ENCODE peak calls at places on chromosomes 11 and 22, in nine cellular contexts. R is upper lobe of right lung, P is Caco-2, A is mesendoderm, T is ovary, Z is transverse colon, C is stomach, N is GM23248, M is HAP-1. Y is an unnamed sample. For H3K27me3, the result is how much of the 10 kb centered on the place peaks cover.

GRCh38 chr11:73177380-73178091 is 35.4 kb upstream of the FCHSD2 start:
- DNase-seq in N (peak), R (no peak), M (no peak), Z (no peak), T (peak), C (peak), A (no peak), P (peak), Y (peak)

GRCh38 chr11:73957654-73958361 is 7.0 kb downstream of the DNAJB13 start:
- DNase-seq in A (no peak), C (no peak), R (no peak), P (peak), N (no peak), T (no peak), M (no peak), Z (no peak), Y (no peak)

GRCh38 chr11:57641011-57641410 is 8.7 kb downstream of the YPEL4 start:
- DNase-seq in R (no peak), T (no peak), P (no peak), C (no peak), N (peak), M (peak), A (peak), Z (no peak), Y (no peak)

GRCh38 chr22:20138868-20139267 is 7.3 kb downstream of the ZDHHC8 start:
- DNase-seq in P (no peak), A (no peak), N (no peak), R (no peak), C (no peak), T (no peak), M (no peak), Z (no peak), Y (no peak)

GRCh38 chr11:843818-844692 is 1.4 kb downstream of the TSPAN4 start:
- DNase-seq in N (peak), A (peak), P (peak), Z (peak), T (peak), M (peak), R (peak), C (peak), Y (peak)

GRCh38 chr11:93487032-93487483 is 56.1 kb downstream of the SMCO4 start:
- DNase-seq in C (no peak), T (no peak), A (no peak), Z (no peak), P (peak), M (no peak), R (no peak), N (no peak), Y (no peak)

GRCh38 chr11:100673063-100673462 is 14.0 kb upstream of the ARHGAP42 start:
- DNase-seq in R (no peak), Z (no peak), M (no peak), P (no peak), C (no peak), N (no peak), T (no peak), A (no peak), Y (no peak)

GRCh38 chr11:130052556-130052955 is 17.1 kb upstream of the APLP2 start:
- DNase-seq in C (no peak), Z (no peak), A (no peak), P (no peak), M (no peak), R (no peak), N (peak), T (no peak), Y (no peak)

GRCh38 chr11:41307371-41308080 is 151.9 kb downstream of the LRRC4C start:
- DNase-seq in C (no peak), N (no peak), Z (no peak), R (no peak), M (no peak), A (no peak), T (no peak), P (no peak), Y (no peak)

GRCh38 chr11:123550620-123550917 is 103.9 kb downstream of the SCN3B start:
- DNase-seq in P (no peak), N (no peak), Z (no peak), C (no peak), M (no peak), A (no peak), R (no peak), T (no peak), Y (no peak)

GRCh38 chr22:48669226-48669625 is 1158.4 kb downstream of the BRD1 start:
- DNase-seq in Z (no peak), R (no peak), C (no peak), A (no peak), T (no peak), N (no peak), M (no peak), P (no peak), Y (peak)

GRCh38 chr22:50201191-50202129 is 649 bp downstream of the SELENOO start:
- DNase-seq in M (no peak), T (peak), P (no peak), A (no peak), Z (no peak), N (peak), C (peak), R (no peak), Y (no peak)

GRCh38 chr11:72722050-72722748 is 30.0 kb downstream of the ARAP1 start:
- DNase-seq in P (no peak), T (peak), A (peak), Z (peak), R (peak), N (peak), M (peak), C (peak), Y (peak)

GRCh38 chr11:61083601-61084147 is 18.6 kb upstream of the CD5 start:
- DNase-seq in T (no peak), N (no peak), P (no peak), M (no peak), Z (no peak), C (no peak), A (no peak), R (no peak), Y (peak)

GRCh38 chr11:112023104-112023503 is 2.1 kb upstream of the DLAT start:
- DNase-seq in P (no peak), N (no peak), R (no peak), Z (no peak), C (no peak), T (no peak), A (no peak), M (no peak), Y (no peak)

GRCh38 chr22:43398246-43398645 is 13.6 kb upstream of the MPPED1 start:
- DNase-seq in A (no peak), N (no peak), C (no peak), T (no peak), M (no peak), R (no peak), P (no peak), Z (no peak), Y (no peak)

GRCh38 chr22:27512283-27512761 is 289.2 kb downstream of the MN1 start:
- DNase-seq in Z (peak), A (no peak), P (no peak), C (peak), M (no peak), T (peak), R (no peak), N (peak), Y (peak)

GRCh38 chr22:41401781-41402648 is 20.3 kb downstream of the TEF start:
- DNase-seq in N (peak), M (no peak), Z (peak), C (peak), P (no peak), T (peak), A (no peak), R (peak), Y (peak)

GRCh38 chr11:134557571-134558257 is 145.7 kb upstream of the B3GAT1 start:
- DNase-seq in T (no peak), P (no peak), R (peak), C (no peak), N (no peak), M (no peak), Z (no peak), A (no peak), Y (no peak)

GRCh38 chr22:22047776-22048175 is 65.2 kb upstream of the TOP3B start:
- DNase-seq in P (no peak), C (no peak), N (no peak), T (no peak), M (no peak), Z (no peak), R (no peak), A (no peak), Y (no peak)

GRCh38 chr22:23060612-23061400 is 9.5 kb upstream of the GNAZ start:
- DNase-seq in R (peak), M (no peak), C (peak), P (peak), A (no peak), T (no peak), N (no peak), Z (no peak), Y (no peak)

GRCh38 chr11:81033779-81034550 is 1593.1 kb upstream of the TENM4 start:
- DNase-seq in A (no peak), N (no peak), P (no peak), Z (no peak), T (no peak), C (no peak), M (no peak), R (no peak), Y (no peak)

GRCh38 chr22:19448739-19449421 is 1.4 kb upstream of the C22orf39 start:
- DNase-seq in T (no peak), Z (no peak), M (peak), N (no peak), P (no peak), R (no peak), A (peak), C (no peak), Y (no peak)

GRCh38 chr11:58912124-58912523 is 27.2 kb upstream of the GLYATL1 start:
- DNase-seq in M (no peak), R (no peak), N (peak), Z (no peak), A (no peak), C (no peak), T (no peak), P (no peak), Y (no peak)

GRCh38 chr11:69898123-69898522 is 78.9 kb upstream of the FGF3 start:
- DNase-seq in P (no peak), Z (no peak), R (no peak), A (no peak), M (no peak), N (no peak), C (no peak), T (no peak), Y (peak)

GRCh38 chr11:45366196-45366595 is 80.1 kb upstream of the SYT13 start:
- DNase-seq in T (no peak), Z (no peak), A (no peak), R (no peak), C (no peak), M (no peak), P (no peak), N (no peak), Y (no peak)

GRCh38 chr11:995752-996420 is 40.6 kb downstream of the MUC6 start:
- DNase-seq in Z (no peak), A (no peak), T (no peak), R (no peak), P (no peak), M (no peak), C (no peak), N (peak), Y (no peak)

GRCh38 chr11:95923730-95924413 is at the start of gene MTMR2:
- DNase-seq in T (peak), M (peak), R (peak), P (peak), Z (peak), A (peak), C (peak), N (peak), Y (peak)

GRCh38 chr22:25919452-25919851 is 177.5 kb downstream of the MYO18B start:
- DNase-seq in R (no peak), Z (no peak), P (no peak), C (no peak), M (no peak), N (no peak), T (no peak), A (no peak), Y (no peak)

GRCh38 chr11:114098927-114099326 is 39.4 kb downstream of the ZBTB16 start:
- DNase-seq in C (no peak), P (no peak), M (no peak), N (no peak), T (no peak), A (no peak), Z (no peak), R (no peak), Y (no peak)

GRCh38 chr11:20112291-20113146 is 47.8 kb downstream of the DBX1 start:
- DNase-seq in N (peak), M (no peak), C (peak), Z (peak), T (peak), R (peak), P (no peak), A (peak), Y (no peak)

GRCh38 chr11:1052133-1053011 is 15.9 kb upstream of the MUC6 start:
- DNase-seq in P (no peak), A (no peak), N (no peak), M (no peak), C (no peak), T (peak), Z (no peak), R (peak), Y (peak)

GRCh38 chr11:29616611-29617010 is 400.2 kb downstream of the KCNA4 start:
- DNase-seq in M (no peak), C (no peak), P (no peak), N (peak), Z (no peak), T (no peak), R (no peak), A (no peak), Y (no peak)

GRCh38 chr11:68353669-68354068 is 41.3 kb downstream of the LRP5 start:
- DNase-seq in R (peak), C (no peak), M (no peak), T (no peak), N (no peak), Z (no peak), P (no peak), A (no peak), Y (no peak)

GRCh38 chr11:113465786-113466185 is 9.4 kb downstream of the DRD2 start:
- DNase-seq in P (no peak), C (no peak), Z (no peak), N (no peak), A (no peak), R (no peak), M (no peak), T (no peak), Y (no peak)

GRCh38 chr22:31876156-31877035 is 67.9 kb upstream of the YWHAH start:
- DNase-seq in C (no peak), T (no peak), P (no peak), N (peak), R (no peak), M (no peak), Z (no peak), A (no peak), Y (no peak)

GRCh38 chr22:17366830-17367229 is 2.4 kb upstream of the CECR2 start:
- DNase-seq in N (no peak), R (no peak), T (peak), A (peak), M (peak), Z (peak), C (no peak), P (peak), Y (no peak)

DNA sequence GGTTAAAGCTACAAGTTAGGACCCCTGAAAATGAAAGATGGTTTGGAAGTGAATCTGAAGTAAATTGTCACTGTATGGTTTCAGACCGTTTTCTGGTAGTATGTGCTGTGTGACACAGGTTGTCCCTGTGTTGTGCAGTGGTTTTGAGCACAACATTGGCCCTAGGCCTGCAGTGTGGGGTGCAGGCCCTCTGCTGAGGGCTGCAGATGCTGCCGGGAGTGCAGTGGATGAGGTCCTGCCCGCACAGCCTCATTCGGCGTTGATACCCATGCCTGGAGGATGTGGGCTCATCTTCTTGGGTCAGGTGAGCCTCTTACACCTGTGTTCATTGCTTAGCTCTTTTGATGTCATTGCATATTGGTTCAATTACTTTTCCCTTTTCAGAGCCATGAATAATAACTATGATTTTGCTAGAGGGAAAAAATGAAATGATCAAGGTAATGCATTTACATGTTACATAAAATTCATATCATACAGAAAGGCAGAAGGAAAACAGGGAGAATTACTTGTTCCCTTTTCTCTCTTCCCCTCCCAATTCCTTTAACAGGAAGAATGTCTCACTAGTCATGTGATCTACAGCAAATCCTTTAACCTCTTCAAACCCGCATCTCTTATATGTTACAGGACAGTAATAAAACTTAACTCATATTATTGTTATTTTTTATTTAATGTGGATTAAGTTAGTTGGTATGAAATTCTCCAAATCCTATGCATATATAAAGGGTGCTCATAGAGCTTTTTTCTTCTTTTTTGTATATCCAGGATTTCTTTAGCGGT is 48.7 kb downstream of the PTPRJ start:
- DNase-seq in A (no peak), P (no peak), Z (no peak), M (no peak), C (no peak), R (no peak), N (peak), T (no peak), Y (no peak)
- H3K4me3 ChIP-seq in A (no peak), P (no peak), Z (no peak), M (no peak), C (peak), R (no peak), N (no peak), T (no peak), Y (peak)

DNA sequence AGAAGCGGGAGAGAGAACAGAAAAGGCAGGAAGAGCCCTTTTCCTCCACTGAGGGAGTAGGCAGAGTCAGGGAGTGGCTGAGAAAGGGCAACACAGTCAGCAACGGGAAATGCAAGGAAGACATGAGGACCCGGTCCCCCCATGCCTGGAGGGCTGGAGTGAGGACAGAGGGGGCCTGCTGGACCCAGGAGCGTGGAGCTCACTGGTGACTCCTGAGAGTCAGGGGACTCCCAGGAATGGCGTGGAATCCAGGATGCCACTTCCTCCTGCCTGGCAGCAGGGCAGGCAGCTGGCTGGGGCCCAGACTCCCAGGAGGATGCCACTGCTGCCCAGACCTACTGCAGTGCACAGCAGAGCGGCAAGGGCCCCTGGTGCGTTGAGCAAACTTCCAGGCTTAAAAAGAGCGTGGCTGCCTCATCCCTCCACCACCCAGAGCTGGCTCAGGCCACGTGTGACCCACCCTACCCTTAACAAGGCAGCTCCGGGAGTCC is 11.3 kb downstream of the C11orf21 start:
- DNase-seq in C (peak), N (no peak), R (peak), A (no peak), Z (no peak), M (no peak), T (no peak), P (peak), Y (peak)
- H3K27me3 ChIP-seq in C (under half), N (under half), R (under half), A (under half), Z (under half), M (under half), T (under half), P (under half), Y (under half)

GRCh38 chr11:65493367-65494176 is 5.3 kb upstream of the MALAT1 start:
- DNase-seq in N (peak), R (peak), P (peak), M (no peak), A (peak), T (peak), C (peak), Z (peak), Y (no peak)
- H3K4me3 ChIP-seq in N (peak), R (peak), P (no peak), M (no peak), A (no peak), T (no peak), C (no peak), Z (peak), Y (no peak)

DNA sequence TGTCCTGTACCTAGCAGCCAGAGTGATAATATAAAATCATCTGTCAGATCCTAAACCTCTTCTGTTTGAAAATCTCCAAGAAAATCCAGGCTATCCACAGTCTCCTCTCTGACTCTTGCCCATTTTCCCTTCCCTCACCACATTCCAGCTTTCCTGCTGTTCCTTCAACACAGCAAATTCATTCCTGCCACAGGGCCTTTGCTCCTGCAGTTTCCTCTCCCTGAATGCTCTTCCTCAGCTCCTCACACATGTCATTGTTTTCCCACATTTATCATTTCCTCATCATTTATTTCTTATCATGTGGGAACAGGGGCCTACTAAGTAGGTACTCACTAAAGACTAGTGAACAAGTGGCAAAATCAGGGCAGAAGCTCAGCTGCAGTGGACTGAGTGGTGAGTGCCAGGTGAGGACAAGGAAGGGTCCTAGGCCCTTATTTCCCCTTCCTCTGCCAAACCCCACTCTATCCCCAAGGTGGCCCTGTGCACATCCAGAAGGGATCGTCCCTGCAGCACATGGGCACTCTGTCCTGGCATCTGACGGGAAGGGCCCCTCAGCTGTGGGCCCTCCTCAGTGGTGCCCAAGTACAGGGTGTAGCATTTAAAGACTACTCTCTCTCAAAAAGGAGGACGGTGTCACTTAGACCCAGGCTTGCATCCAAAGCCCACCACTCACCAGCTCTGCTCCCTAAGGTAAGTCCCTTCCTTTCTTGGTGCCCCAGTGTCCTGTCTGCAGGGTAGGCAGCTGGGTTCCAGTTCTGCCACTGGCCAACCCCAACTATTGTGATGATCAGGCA is 2.0 kb downstream of the LRRC32 start:
- DNase-seq in C (no peak), P (no peak), A (no peak), Z (peak), R (peak), T (no peak), M (no peak), N (no peak), Y (peak)
- H3K27me3 ChIP-seq in C (under half), P (under half), A (under half), Z (under half), R (under half), T (under half), M (under half), N (under half), Y (under half)

DNA sequence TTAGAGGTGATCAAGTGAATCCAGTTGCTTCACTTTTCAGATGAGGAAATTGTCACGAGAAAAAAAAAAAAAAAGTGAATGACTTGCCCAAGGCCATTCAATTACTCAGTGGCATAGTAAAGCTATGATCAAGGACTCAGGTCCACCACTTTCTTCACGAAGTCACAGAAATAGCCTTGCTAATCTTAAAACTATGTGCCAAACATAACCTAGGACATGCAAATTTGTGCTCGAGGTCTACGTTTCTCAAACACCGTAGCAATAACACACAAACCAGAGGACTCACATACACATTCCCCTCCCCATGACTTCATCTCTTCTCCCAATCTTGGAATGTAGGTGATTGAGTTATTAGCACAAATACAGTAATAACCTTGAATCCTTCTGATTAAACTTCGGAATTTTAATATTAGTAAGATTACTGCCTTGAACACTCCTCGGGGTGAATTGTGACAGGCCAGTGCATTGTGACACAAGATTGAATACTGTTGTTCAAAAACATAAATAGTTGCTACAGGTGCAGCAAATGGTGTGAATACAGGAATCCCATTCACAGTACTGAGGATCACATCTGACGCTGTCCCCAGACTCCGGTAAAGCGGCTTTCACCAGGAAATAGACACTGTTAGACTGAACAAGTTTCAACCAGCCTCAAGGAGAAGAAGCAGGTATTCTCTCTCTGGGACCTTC is 3.8 kb downstream of the LGR4 start:
- DNase-seq in A (no peak), C (no peak), N (peak), P (no peak), Z (no peak), R (no peak), M (no peak), T (no peak), Y (no peak)
- H3K4me3 ChIP-seq in A (no peak), C (peak), N (peak), P (no peak), Z (peak), R (no peak), M (peak), T (peak), Y (no peak)

Y was measured in left lung.